ENCODE peak calls at places on chromosome 3, in six cellular contexts. X is neural crest cell, O is fibroblast of the aortic adventitia, T is A673, S is MCF 10A, B is A549. E is an unnamed sample.

GRCh38 chr3:13021141-13021933 is 51.9 kb downstream of the IQSEC1 start:
- DNase-seq in X (no peak), O (peak; percentile 44), T (no peak), S (peak; percentile 60), B (no peak), E (no peak)

GRCh38 chr3:169118666-169119370 is 544.7 kb downstream of the MECOM start:
- DNase-seq in X (no peak), O (no peak), T (peak; percentile 6), S (no peak), B (no peak), E (no peak)

GRCh38 chr3:161851941-161852566 is 355.4 kb downstream of the OTOL1 start:
- DNase-seq in X (peak; percentile 56), O (peak; percentile 57), T (peak; percentile 70), S (peak; percentile 73), B (peak; percentile 2), E (no peak)

GRCh38 chr3:31840252-31840651 is 140.8 kb downstream of the OSBPL10 start:
- DNase-seq in X (no peak), O (no peak), T (no peak), S (no peak), B (no peak), E (no peak)

GRCh38 chr3:5278666-5279065 is 91.2 kb downstream of the EDEM1 start:
- DNase-seq in X (no peak), O (no peak), T (no peak), S (peak; percentile 11), B (no peak), E (no peak)

GRCh38 chr3:46566040-46566631 is at the start of gene LRRC2:
- DNase-seq in X (no peak), O (peak; percentile 96), T (peak; percentile 34), S (no peak), B (no peak), E (peak; percentile 27)

GRCh38 chr3:39414421-39414907 is 7.9 kb downstream of the RPSA start:
- DNase-seq in X (no peak), O (no peak), T (no peak), S (peak; percentile 27), B (no peak), E (no peak)

GRCh38 chr3:14517601-14518431 is 22.3 kb downstream of the GRIP2 start:
- DNase-seq in X (no peak), O (no peak), T (no peak), S (no peak), B (no peak), E (no peak)

GRCh38 chr3:129164500-129164899 is 3.6 kb upstream of the ISY1 start:
- DNase-seq in X (no peak), O (no peak), T (no peak), S (no peak), B (no peak), E (no peak)

GRCh38 chr3:129160891-129161859 is at the start of gene ISY1:
- DNase-seq in X (peak; percentile 74), O (peak; percentile 99), T (peak; percentile 98), S (peak; percentile 96), B (peak; percentile 91), E (peak; percentile 79)

GRCh38 chr3:129161860-129162271 is 1.0 kb upstream of the ISY1 start:
- DNase-seq in X (no peak), O (no peak), T (peak; percentile 25), S (peak; percentile 51), B (peak; percentile 40), E (no peak)

GRCh38 chr3:129166579-129167332 is 5.9 kb upstream of the ISY1 start:
- DNase-seq in X (no peak), O (no peak), T (no peak), S (no peak), B (no peak), E (no peak)

DNA sequence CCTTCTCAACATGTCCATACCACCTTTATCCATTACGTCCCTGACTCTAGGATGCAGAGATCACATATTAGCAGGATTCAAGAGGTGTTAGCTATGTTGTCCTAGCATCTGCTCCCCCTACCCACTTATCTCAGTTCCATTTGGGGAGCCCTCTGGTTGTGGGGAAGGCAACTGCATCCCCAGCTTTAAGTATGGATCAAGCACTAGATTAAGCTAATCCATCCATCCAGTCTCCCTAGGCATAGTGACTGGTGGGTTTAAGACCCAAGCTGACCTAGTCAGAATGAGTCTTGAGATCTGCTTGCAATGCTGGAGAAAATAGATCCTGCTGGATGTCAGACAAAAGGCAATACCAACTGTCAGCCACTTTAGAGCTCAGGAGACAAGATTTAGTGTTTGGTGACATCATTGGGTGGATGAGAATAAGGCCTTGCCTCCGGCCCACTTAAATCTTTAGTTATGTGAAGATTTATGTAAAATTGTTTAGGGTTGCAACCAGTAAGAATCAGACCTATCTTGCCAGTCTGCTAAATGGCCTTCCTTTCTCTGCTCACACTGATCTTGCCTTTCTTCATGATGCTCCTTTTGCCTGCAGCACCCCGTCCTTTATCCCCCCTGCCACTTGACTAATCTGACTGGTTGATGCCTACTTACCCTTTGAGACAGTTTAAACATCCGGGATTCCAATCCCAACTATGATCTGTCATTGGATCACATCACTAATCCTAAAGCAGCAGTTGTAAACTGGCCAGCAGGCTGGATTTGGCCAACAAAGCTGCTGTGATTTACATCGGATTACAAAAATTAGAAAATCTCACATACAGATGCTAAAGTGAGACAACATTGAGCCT is 2.1 kb upstream of the ISY1 start:
- DNase-seq in X (no peak), O (no peak), T (peak; percentile 39), S (peak; percentile 40), B (no peak), E (no peak)
- TF ChIP-seq CTCF in X (no peak), O (peak; percentile 22), T (peak; percentile 46), S (peak; percentile 24), B (no peak), E (peak; percentile 29)

GRCh38 chr3:1275495-1275894 is 182.7 kb downstream of the CNTN6 start:
- DNase-seq in X (peak; percentile 26), O (no peak), T (peak; percentile 62), S (peak; percentile 49), B (no peak), E (no peak)
- TF ChIP-seq CTCF in X (peak; percentile 59), O (peak; percentile 3), T (peak; percentile 58), S (peak; percentile 45), B (no peak), E (peak; percentile 11)

GRCh38 chr3:127961124-127961523 is 46.1 kb downstream of the KBTBD12 start:
- DNase-seq in X (no peak), O (no peak), T (no peak), S (no peak), B (no peak), E (no peak)

GRCh38 chr3:127961963-127962362 is 46.9 kb downstream of the KBTBD12 start:
- DNase-seq in X (no peak), O (no peak), T (no peak), S (peak; percentile 69), B (peak; percentile 51), E (no peak)

GRCh38 chr3:127959041-127959440 is 44.0 kb downstream of the KBTBD12 start:
- DNase-seq in X (no peak), O (no peak), T (no peak), S (no peak), B (no peak), E (no peak)

GRCh38 chr3:127962937-127963336 is 47.9 kb downstream of the KBTBD12 start:
- DNase-seq in X (no peak), O (no peak), T (no peak), S (no peak), B (no peak), E (no peak)

GRCh38 chr3:127959873-127960272 is 44.8 kb downstream of the KBTBD12 start:
- DNase-seq in X (peak; percentile 24), O (no peak), T (peak; percentile 24), S (peak; percentile 41), B (peak; percentile 31), E (no peak)
- TF ChIP-seq CTCF in X (peak; percentile 62), O (peak; percentile 36), T (peak; percentile 40), S (no peak), B (peak; percentile 55), E (peak; percentile 44)

GRCh38 chr3:195133462-195133861 is 137.5 kb downstream of the XXYLT1 start:
- DNase-seq in X (no peak), O (peak; percentile 93), T (no peak), S (no peak), B (no peak), E (peak; percentile 28)
- TF ChIP-seq CTCF in X (no peak), O (no peak), T (no peak), S (no peak), B (no peak), E (no peak)

GRCh38 chr3:188396251-188396650 is 242.3 kb downstream of the LPP start:
- DNase-seq in X (no peak), O (no peak), T (no peak), S (no peak), B (no peak), E (no peak)
- TF ChIP-seq CTCF in X (no peak), O (no peak), T (no peak), S (no peak), B (no peak), E (no peak)

GRCh38 chr3:85785766-85786165 is 827.0 kb downstream of the CADM2 start:
- DNase-seq in X (no peak), O (no peak), T (no peak), S (no peak), B (no peak), E (no peak)
- TF ChIP-seq CTCF in X (no peak), O (no peak), T (no peak), S (no peak), B (no peak), E (no peak)

DNA sequence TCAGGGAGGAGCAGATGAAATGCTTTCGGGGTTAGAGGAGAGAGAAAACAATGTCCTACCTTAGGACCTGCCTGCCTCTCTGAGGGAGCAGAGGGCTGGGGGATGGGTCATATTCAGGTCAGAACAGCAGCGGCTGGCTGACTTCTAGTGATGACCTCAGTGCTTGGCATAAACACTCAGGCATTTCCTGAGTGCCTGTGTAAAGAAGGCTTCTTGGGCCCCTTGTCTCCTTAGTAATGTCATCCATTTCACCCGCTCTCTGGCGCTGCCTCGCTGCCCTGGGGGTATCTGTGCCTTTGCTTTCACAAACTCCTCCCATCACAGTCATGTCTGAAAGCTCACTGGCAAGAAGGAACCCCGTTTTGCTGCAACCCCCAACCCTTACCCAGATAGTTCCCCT is 82.9 kb upstream of the GSK3B start:
- DNase-seq in X (peak; percentile 12), O (peak; percentile 89), T (peak; percentile 18), S (peak; percentile 93), B (peak; percentile 65), E (no peak)
- TF ChIP-seq CTCF in X (no peak), O (peak; percentile 28), T (no peak), S (no peak), B (no peak), E (peak; percentile 18)

GRCh38 chr3:194488007-194488742 is 1.4 kb upstream of the ATP13A3 start:
- DNase-seq in X (no peak), O (peak; percentile 92), T (no peak), S (peak; percentile 72), B (no peak), E (no peak)
- TF ChIP-seq CTCF in X (no peak), O (no peak), T (no peak), S (no peak), B (no peak), E (no peak)

DNA sequence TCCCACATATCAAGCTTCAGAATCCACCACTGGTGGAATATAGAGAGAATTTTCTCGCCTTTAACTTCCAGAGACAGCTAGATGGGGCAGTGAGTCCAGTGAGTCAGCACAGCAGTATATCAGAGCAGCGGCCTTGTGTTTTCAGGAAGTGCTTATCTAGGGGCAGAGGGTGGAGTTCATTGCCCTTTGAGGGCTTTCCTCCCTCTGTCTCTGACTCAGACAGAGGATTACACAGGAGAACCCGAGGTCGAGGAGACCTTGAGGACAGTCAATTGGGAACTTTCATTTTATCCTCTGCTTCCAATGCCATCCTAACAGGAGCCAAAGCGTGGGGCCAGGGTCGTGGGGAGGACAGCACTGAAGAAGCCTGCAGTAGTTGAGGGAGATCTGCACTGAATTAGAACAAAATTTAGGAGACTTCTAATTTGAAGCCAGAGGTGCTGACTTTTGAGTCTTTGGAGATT is 109.6 kb upstream of the UMPS start:
- DNase-seq in X (no peak), O (peak; percentile 25), T (no peak), S (peak; percentile 52), B (peak; percentile 12), E (no peak)
- TF ChIP-seq CTCF in X (no peak), O (no peak), T (no peak), S (no peak), B (peak; percentile 23), E (peak; percentile 4)

E was measured in AG09309.